ENCODE peak calls at places on chromosomes 12 and 14, in ten cellular contexts. L is psoas muscle, Z is RWPE1, R is Peyer's patch, O is cardiac muscle cell, U is OCI-LY7, D is brain microvascular endothelial cell, G is GM23338, F is uterus, J is gastrocnemius medialis. T is an unnamed sample.

GRCh38 chr12:27226319-27226984 is 17.6 kb upstream of the STK38L start:
- DNase-seq in U (no peak), L (no peak), F (no peak), J (no peak), R (no peak), O (no peak), D (no peak), Z (peak; percentile 38), G (no peak), T (peak; percentile 54)

GRCh38 chr14:79949906-79950305 is 261.4 kb downstream of the DIO2 start:
- DNase-seq in L (no peak), F (no peak), G (no peak), R (no peak), U (no peak), Z (no peak), O (no peak), D (no peak), J (no peak), T (no peak)

GRCh38 chr12:106417926-106418910 is 60.7 kb downstream of the POLR3B start:
- DNase-seq in G (no peak), Z (peak; percentile 53), R (no peak), U (no peak), L (no peak), O (peak; percentile 91), J (no peak), D (peak; percentile 35), F (no peak), T (no peak)

GRCh38 chr14:30655124-30655523 is 33.0 kb downstream of the SCFD1 start:
- DNase-seq in U (no peak), Z (no peak), D (peak; percentile 1), R (no peak), F (no peak), G (no peak), L (no peak), O (no peak), J (no peak), T (no peak)

GRCh38 chr12:54370218-54370730 is 6.0 kb upstream of the GPR84 start:
- DNase-seq in J (peak; percentile 76), L (peak; percentile 92), F (peak; percentile 80), Z (peak; percentile 59), R (no peak), U (no peak), D (peak; percentile 57), O (peak; percentile 90), G (peak; percentile 93), T (no peak)

GRCh38 chr12:32698285-32698684 is 19.2 kb downstream of the DNM1L start:
- DNase-seq in O (no peak), R (no peak), F (no peak), D (no peak), J (no peak), L (no peak), U (peak; percentile 8), Z (no peak), G (peak; percentile 41), T (no peak)

GRCh38 chr12:54661048-54661447 is 12.9 kb upstream of the DCD start:
- DNase-seq in L (no peak), Z (no peak), D (no peak), F (no peak), G (no peak), R (no peak), J (no peak), U (no peak), O (no peak), T (no peak)

GRCh38 chr14:23306412-23307145 is at the start of gene BCL2L2:
- DNase-seq in U (peak; percentile 74), J (peak; percentile 92), L (peak; percentile 95), F (peak; percentile 94), D (peak; percentile 87), Z (peak; percentile 72), G (peak; percentile 97), O (peak; percentile 96), R (peak; percentile 78), T (peak; percentile 94)

GRCh38 chr12:57892232-57892987 is 45.9 kb upstream of the CTDSP2 start:
- DNase-seq in F (no peak), L (no peak), G (no peak), Z (no peak), J (no peak), R (no peak), D (no peak), U (no peak), O (no peak), T (no peak)

GRCh38 chr14:66910306-66910705 is 278.9 kb upstream of the GARIN2 start:
- DNase-seq in G (no peak), Z (no peak), L (no peak), F (no peak), U (no peak), J (no peak), D (no peak), O (no peak), R (no peak), T (no peak)

GRCh38 chr12:3559601-3560294 is 68.7 kb downstream of the PRMT8 start:
- DNase-seq in D (no peak), G (no peak), J (no peak), U (no peak), O (no peak), Z (no peak), F (no peak), L (no peak), R (no peak), T (peak; percentile 38)

GRCh38 chr12:67193705-67194104 is 75.5 kb upstream of the CAND1 start:
- DNase-seq in Z (peak; percentile 26), D (peak; percentile 42), G (peak; percentile 70), U (peak; percentile 11), J (no peak), L (no peak), O (peak; percentile 41), R (no peak), F (no peak), T (no peak)

GRCh38 chr14:101716077-101716950 is 45.2 kb upstream of the PPP2R5C start:
- DNase-seq in U (no peak), L (no peak), F (no peak), Z (no peak), R (peak; percentile 10), J (no peak), G (no peak), D (no peak), O (no peak), T (peak; percentile 59)
- TF ChIP-seq CTCF in U (no peak), L (no peak), F (no peak), Z (no peak), R (no peak), J (no peak), G (peak; percentile 17), D (no peak), O (no peak), T (no peak)

GRCh38 chr12:124611559-124612391 is 44.4 kb upstream of the NCOR2 start:
- DNase-seq in L (peak; percentile 38), F (no peak), G (no peak), Z (no peak), R (no peak), J (no peak), O (no peak), U (no peak), D (no peak), T (no peak)

GRCh38 chr12:124609041-124609984 is 41.9 kb upstream of the NCOR2 start:
- DNase-seq in Z (peak; percentile 79), F (peak; percentile 75), D (no peak), J (peak; percentile 44), G (peak; percentile 57), L (peak; percentile 87), O (peak; percentile 70), R (peak; percentile 92), U (peak; percentile 96), T (peak; percentile 95)

GRCh38 chr12:124612392-124612680 is 44.9 kb upstream of the NCOR2 start:
- DNase-seq in L (no peak), O (no peak), D (no peak), Z (no peak), U (no peak), J (no peak), F (no peak), R (no peak), G (no peak), T (no peak)

GRCh38 chr12:124610021-124610606 is 42.7 kb upstream of the NCOR2 start:
- DNase-seq in G (no peak), L (no peak), O (no peak), U (peak; percentile 27), D (no peak), J (no peak), R (peak; percentile 24), F (no peak), Z (no peak), T (no peak)

DNA sequence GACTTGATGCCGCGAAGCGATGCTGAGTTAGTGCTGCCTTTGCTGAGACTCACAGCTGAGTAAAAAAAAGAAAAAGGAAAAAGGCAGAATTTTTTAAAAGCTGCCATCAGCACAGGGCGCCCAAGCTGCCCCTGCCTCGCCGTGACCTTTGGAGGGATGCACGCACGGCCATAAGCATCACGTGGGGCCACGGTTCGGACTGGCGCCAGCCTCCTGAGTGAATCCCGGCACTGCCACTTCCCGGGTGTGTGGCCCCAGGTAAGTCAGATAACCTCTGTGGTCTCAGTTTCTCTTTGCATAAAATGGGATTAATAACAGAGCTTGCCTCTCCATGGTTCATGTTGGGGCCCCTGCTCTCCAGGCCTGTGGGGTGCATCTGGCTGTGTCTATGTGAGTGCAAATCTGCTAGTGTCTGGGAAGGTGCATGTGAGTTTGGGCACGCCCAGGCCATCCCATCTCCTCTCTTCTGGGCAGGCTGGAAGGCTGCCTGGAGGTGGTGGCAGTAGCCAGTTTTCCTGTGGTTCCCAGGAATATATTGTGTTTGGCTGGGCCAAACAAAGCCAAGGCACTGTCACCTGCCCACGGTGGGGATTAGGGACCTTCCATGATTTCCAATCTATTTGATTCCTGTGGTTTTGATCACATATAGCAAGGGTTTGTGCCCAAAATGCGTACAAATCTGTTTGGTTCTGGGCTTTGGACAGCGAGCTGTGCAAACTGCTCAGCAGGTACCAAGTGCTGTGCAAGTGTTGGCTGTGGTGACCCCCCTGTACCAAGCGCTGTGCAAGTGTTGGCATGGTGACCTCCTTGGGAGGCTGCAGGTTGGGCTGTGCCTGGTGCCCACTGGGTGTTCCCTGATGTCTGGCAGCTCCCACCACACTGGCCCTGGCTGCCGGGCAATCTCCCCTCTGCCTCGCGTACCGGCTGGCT is 43.5 kb upstream of the NCOR2 start:
- DNase-seq in U (no peak), L (peak; percentile 38), Z (no peak), R (no peak), O (no peak), F (no peak), G (no peak), J (no peak), D (no peak), T (no peak)
- H3K27ac ChIP-seq in U (no peak overlapping the region), L (no peak overlapping the region), Z (peak overlapping the region; percentile 3), R (no peak overlapping the region), O (no peak overlapping the region), F (no peak overlapping the region), G (no peak overlapping the region), J (no peak overlapping the region), D (no peak overlapping the region), T (no peak overlapping the region)

GRCh38 chr12:77932216-77932615 is 101.5 kb downstream of the NAV3 start:
- DNase-seq in R (no peak), U (peak; percentile 37), D (no peak), F (no peak), Z (no peak), J (no peak), O (no peak), L (no peak), G (peak; percentile 61), T (no peak)
- TF ChIP-seq CTCF in R (no peak), U (peak; percentile 83), D (peak; percentile 52), F (no peak), Z (no peak), J (no peak), O (peak; percentile 4), L (no peak), G (peak; percentile 68), T (peak; percentile 9)

DNA sequence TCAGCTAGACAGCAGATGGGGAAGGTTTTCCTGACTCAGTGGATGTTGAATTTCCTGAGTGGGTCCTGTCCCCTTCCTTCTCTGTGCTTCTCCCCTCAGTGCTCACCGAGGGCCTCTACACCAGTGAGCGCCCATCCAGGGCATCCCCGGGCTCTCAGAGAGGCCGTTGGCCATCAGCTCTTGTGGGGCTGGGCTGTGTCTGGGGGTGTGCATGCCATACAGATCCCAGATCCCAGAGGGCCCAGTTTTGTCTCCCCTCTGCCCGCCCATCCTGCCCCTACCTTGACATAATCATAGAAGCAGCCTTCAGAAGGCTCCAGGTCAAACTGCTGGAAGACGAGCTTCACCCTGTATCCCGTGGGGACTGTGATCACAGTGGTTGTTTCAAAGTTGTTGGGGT is 1.1 kb downstream of the C1R start:
- DNase-seq in J (no peak), Z (no peak), G (no peak), R (no peak), F (no peak), O (no peak), U (no peak), L (peak; percentile 42), D (no peak), T (no peak)
- H3K27ac ChIP-seq in J (peak overlapping the region; percentile 70), Z (peak overlapping the region; percentile 63), G (no peak overlapping the region), R (peak overlapping the region; percentile 43), F (peak overlapping the region; percentile 87), O (no peak overlapping the region), U (no peak overlapping the region), L (peak overlapping the region; percentile 58), D (no peak overlapping the region), T (no peak overlapping the region)

T was measured in RWPE2.